ENCODE peak calls at places on chromosomes 11 and 22, in four cellular contexts. One of them, this sample, is unnamed.

GRCh38 chr11:128250482-128250881 is 336.9 kb downstream of the ETS1 start:
- DNase-seq in GM10248: no peak
- DNase-seq in cardiac fibroblast: no peak
- DNase-seq in GM20000: no peak
- DNase-seq in this sample: no peak

GRCh38 chr22:39090426-39091064 is 6.5 kb upstream of the APOBEC3H start:
- DNase-seq in GM10248: peak; percentile 41
- DNase-seq in cardiac fibroblast: no peak
- DNase-seq in GM20000: no peak
- DNase-seq in this sample: peak; percentile 95

GRCh38 chr11:67265633-67266423 is 445 bp upstream of the GRK2 start:
- DNase-seq in GM10248: peak; percentile 89
- DNase-seq in cardiac fibroblast: peak; percentile 70
- DNase-seq in GM20000: peak; percentile 93
- DNase-seq in this sample: peak; percentile 76

GRCh38 chr11:15826826-15827225 is 529.5 kb downstream of the SOX6 start:
- DNase-seq in GM10248: peak; percentile 21
- DNase-seq in cardiac fibroblast: peak; percentile 61
- DNase-seq in GM20000: peak; percentile 21
- DNase-seq in this sample: peak; percentile 42

GRCh38 chr22:50206599-50206998 is 5.8 kb downstream of the SELENOO start:
- DNase-seq in GM10248: no peak
- DNase-seq in cardiac fibroblast: peak; percentile 55
- DNase-seq in GM20000: no peak
- DNase-seq in this sample: no peak

GRCh38 chr11:87871071-87871470 is 304.2 kb downstream of the RAB38 start:
- DNase-seq in GM10248: no peak
- DNase-seq in cardiac fibroblast: no peak
- DNase-seq in GM20000: no peak
- DNase-seq in this sample: no peak

GRCh38 chr11:75792127-75792731 is 22.8 kb upstream of the UVRAG start:
- DNase-seq in GM10248: no peak
- DNase-seq in cardiac fibroblast: no peak
- DNase-seq in GM20000: no peak
- DNase-seq in this sample: no peak

GRCh38 chr11:74446445-74446844 is 20.9 kb downstream of the KCNE3 start:
- DNase-seq in GM10248: no peak
- DNase-seq in cardiac fibroblast: no peak
- DNase-seq in GM20000: no peak
- DNase-seq in this sample: no peak

GRCh38 chr22:39349506-39349966 is 255 bp upstream of the SYNGR1 start:
- DNase-seq in GM10248: peak; percentile 69
- DNase-seq in cardiac fibroblast: no peak
- DNase-seq in GM20000: peak; percentile 87
- DNase-seq in this sample: peak; percentile 49

GRCh38 chr11:74388678-74389327 is 9.4 kb downstream of the PGM2L1 start:
- DNase-seq in GM10248: peak; percentile 50
- DNase-seq in cardiac fibroblast: peak; percentile 66
- DNase-seq in GM20000: peak; percentile 49
- DNase-seq in this sample: peak; percentile 87

GRCh38 chr11:92008249-92008648 is 216.4 kb upstream of the FAT3 start:
- DNase-seq in GM10248: no peak
- DNase-seq in cardiac fibroblast: no peak
- DNase-seq in GM20000: no peak
- DNase-seq in this sample: no peak

GRCh38 chr11:134529212-134530096 is 117.4 kb upstream of the B3GAT1 start:
- DNase-seq in GM10248: no peak
- DNase-seq in cardiac fibroblast: no peak
- DNase-seq in GM20000: no peak
- DNase-seq in this sample: no peak

GRCh38 chr11:112320668-112321067 is 60.0 kb upstream of the PLET1 start:
- DNase-seq in GM10248: no peak
- DNase-seq in cardiac fibroblast: peak; percentile 93
- DNase-seq in GM20000: no peak
- DNase-seq in this sample: no peak

GRCh38 chr11:74936087-74936486 is 12.8 kb downstream of the XRRA1 start:
- DNase-seq in GM10248: no peak
- DNase-seq in cardiac fibroblast: no peak
- DNase-seq in GM20000: no peak
- DNase-seq in this sample: no peak

GRCh38 chr11:91066648-91067047 is 843.8 kb upstream of the CHORDC1 start:
- DNase-seq in GM10248: no peak
- DNase-seq in cardiac fibroblast: no peak
- DNase-seq in GM20000: no peak
- DNase-seq in this sample: no peak

GRCh38 chr22:46381142-46381541 is 45.6 kb downstream of the TRMU start:
- DNase-seq in GM10248: no peak
- DNase-seq in cardiac fibroblast: no peak
- DNase-seq in GM20000: no peak
- DNase-seq in this sample: no peak

GRCh38 chr22:42820075-42820763 is 36.9 kb downstream of the ARFGAP3 start:
- DNase-seq in GM10248: no peak
- DNase-seq in cardiac fibroblast: peak; percentile 81
- DNase-seq in GM20000: no peak
- DNase-seq in this sample: no peak

GRCh38 chr11:42407379-42407778 is 904.4 kb upstream of the API5 start:
- DNase-seq in GM10248: no peak
- DNase-seq in cardiac fibroblast: peak; percentile 43
- DNase-seq in GM20000: peak; percentile 4
- DNase-seq in this sample: no peak

GRCh38 chr11:58863697-58864096 is 19.2 kb upstream of the GLYATL2 start:
- DNase-seq in GM10248: no peak
- DNase-seq in cardiac fibroblast: no peak
- DNase-seq in GM20000: no peak
- DNase-seq in this sample: no peak

GRCh38 chr22:25899566-25899965 is 157.6 kb downstream of the MYO18B start:
- DNase-seq in GM10248: no peak
- DNase-seq in cardiac fibroblast: no peak
- DNase-seq in GM20000: no peak
- DNase-seq in this sample: no peak

GRCh38 chr22:31143537-31143936 is 3.2 kb upstream of the PLA2G3 start:
- DNase-seq in GM10248: no peak
- DNase-seq in cardiac fibroblast: no peak
- DNase-seq in GM20000: no peak
- DNase-seq in this sample: no peak

GRCh38 chr22:33832558-33833151 is 87.6 kb downstream of the LARGE1 start:
- DNase-seq in GM10248: no peak
- DNase-seq in cardiac fibroblast: peak; percentile 50
- DNase-seq in GM20000: no peak
- DNase-seq in this sample: no peak

GRCh38 chr11:79152511-79152910 is 288.3 kb downstream of the TENM4 start:
- DNase-seq in GM10248: no peak
- DNase-seq in cardiac fibroblast: no peak
- DNase-seq in GM20000: no peak
- DNase-seq in this sample: no peak

GRCh38 chr11:123137496-123138270 is 57.4 kb downstream of the CLMP start:
- DNase-seq in GM10248: peak; percentile 25
- DNase-seq in cardiac fibroblast: peak; percentile 91
- DNase-seq in GM20000: peak; percentile 19
- DNase-seq in this sample: no peak

GRCh38 chr11:91660036-91660435 is 564.6 kb upstream of the FAT3 start:
- DNase-seq in GM10248: no peak
- DNase-seq in cardiac fibroblast: no peak
- DNase-seq in GM20000: no peak
- DNase-seq in this sample: no peak

GRCh38 chr11:282171-282570 is 4.0 kb downstream of the NLRP6 start:
- DNase-seq in GM10248: no peak
- DNase-seq in cardiac fibroblast: no peak
- DNase-seq in GM20000: peak; percentile 28
- DNase-seq in this sample: peak; percentile 25

GRCh38 chr11:46896719-46897406 is 21.5 kb downstream of the LRP4 start:
- DNase-seq in GM10248: peak; percentile 44
- DNase-seq in cardiac fibroblast: peak; percentile 44
- DNase-seq in GM20000: peak; percentile 63
- DNase-seq in this sample: no peak

GRCh38 chr22:37681556-37682049 is 4.5 kb upstream of the NOL12 start:
- DNase-seq in GM10248: peak; percentile 83
- DNase-seq in cardiac fibroblast: peak; percentile 84
- DNase-seq in GM20000: peak; percentile 80
- DNase-seq in this sample: peak; percentile 87
- TF ChIP-seq CTCF in GM10248: peak; percentile 83
- TF ChIP-seq CTCF in cardiac fibroblast: peak; percentile 98
- TF ChIP-seq CTCF in GM20000: peak; percentile 86
- TF ChIP-seq CTCF in this sample: peak; percentile 82

GRCh38 chr11:102780491-102780918 is at the start of gene MMP10:
- DNase-seq in GM10248: no peak
- DNase-seq in cardiac fibroblast: peak; percentile 33
- DNase-seq in GM20000: no peak
- DNase-seq in this sample: no peak
- TF ChIP-seq CTCF in GM10248: peak; percentile 14
- TF ChIP-seq CTCF in cardiac fibroblast: peak; percentile 75
- TF ChIP-seq CTCF in GM20000: peak; percentile 10
- TF ChIP-seq CTCF in this sample: peak; percentile 19

GRCh38 chr11:85590848-85591483 is 36.2 kb downstream of the DLG2 start:
- DNase-seq in GM10248: no peak
- DNase-seq in cardiac fibroblast: peak; percentile 36
- DNase-seq in GM20000: no peak
- DNase-seq in this sample: no peak

GRCh38 chr11:85599083-85599482 is 28.1 kb downstream of the DLG2 start:
- DNase-seq in GM10248: no peak
- DNase-seq in cardiac fibroblast: no peak
- DNase-seq in GM20000: no peak
- DNase-seq in this sample: no peak

GRCh38 chr11:85596886-85597285 is 30.3 kb downstream of the DLG2 start:
- DNase-seq in GM10248: no peak
- DNase-seq in cardiac fibroblast: no peak
- DNase-seq in GM20000: no peak
- DNase-seq in this sample: no peak

DNA sequence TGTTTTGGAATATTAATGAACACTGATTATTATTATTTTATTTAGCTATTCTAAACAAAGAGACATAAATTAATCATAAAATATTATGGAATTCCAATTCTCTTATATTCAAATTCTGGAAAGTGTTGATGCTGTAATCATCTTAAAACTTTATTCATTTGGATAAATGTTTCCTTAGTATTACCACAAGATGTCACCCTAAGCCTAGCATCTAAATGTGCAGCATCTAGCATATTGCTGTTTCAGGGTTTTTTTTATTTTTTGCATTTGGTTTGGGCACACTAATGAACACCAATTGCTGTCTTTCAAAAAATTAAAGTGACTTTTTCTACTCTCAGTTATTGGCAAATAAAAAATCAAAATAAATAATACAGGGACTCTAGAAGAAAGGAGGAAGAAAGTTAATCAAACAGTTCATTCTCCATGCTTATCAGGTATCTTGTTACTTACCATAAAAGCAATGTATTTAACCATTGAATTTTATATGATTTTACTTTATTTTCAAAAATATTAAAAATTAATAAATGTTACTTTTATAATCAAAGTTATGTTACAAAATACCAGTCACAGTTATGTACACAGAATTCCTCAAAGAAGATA is 31.8 kb downstream of the DLG2 start:
- DNase-seq in GM10248: peak; percentile 35
- DNase-seq in cardiac fibroblast: peak; percentile 71
- DNase-seq in GM20000: peak; percentile 39
- DNase-seq in this sample: no peak
- TF ChIP-seq CTCF in GM10248: peak; percentile 37
- TF ChIP-seq CTCF in cardiac fibroblast: peak; percentile 49
- TF ChIP-seq CTCF in GM20000: peak; percentile 12
- TF ChIP-seq CTCF in this sample: peak; percentile 75

DNA sequence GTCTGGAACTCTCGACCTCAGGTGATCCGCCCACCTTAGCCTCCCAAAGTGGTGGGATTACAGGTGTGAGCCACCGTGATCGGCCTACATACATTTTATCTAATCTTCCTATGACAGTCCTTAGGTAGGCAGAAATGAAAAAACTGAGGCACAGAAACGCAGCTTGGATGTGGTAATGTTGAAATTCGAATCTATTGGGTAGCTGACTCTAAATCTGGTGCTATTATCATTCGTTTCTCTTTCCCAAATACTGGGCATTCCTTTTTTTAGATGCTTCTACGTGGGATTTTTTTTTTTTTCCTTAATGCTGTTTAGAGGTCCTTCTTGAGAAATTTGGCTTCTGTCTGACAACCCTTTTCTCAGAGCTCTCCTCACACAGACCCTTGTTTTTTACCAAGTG is 41.5 kb downstream of the FCHSD2 start:
- DNase-seq in GM10248: no peak
- DNase-seq in cardiac fibroblast: no peak
- DNase-seq in GM20000: no peak
- DNase-seq in this sample: no peak
- TF ChIP-seq CTCF in GM10248: no peak
- TF ChIP-seq CTCF in cardiac fibroblast: no peak
- TF ChIP-seq CTCF in GM20000: no peak
- TF ChIP-seq CTCF in this sample: no peak

This sample was measured in activated CD8-positive, alpha-beta T cell treated with anti-CD3 and anti-CD28 coated beads for 36 hours.